ENCODE peak calls at places on chromosome 4, in six cellular contexts. One of them, this sample, is unnamed.

GRCh38 chr4:1421650-1422049 is 15.4 kb upstream of the NKX1-1 start:
- DNase-seq in NB4: no peak
- DNase-seq in uterus: no peak
- DNase-seq in pancreas: no peak
- DNase-seq in mammary epithelial cell: no peak
- DNase-seq in kidney: no peak
- DNase-seq in this sample: no peak

GRCh38 chr4:153117554-153117953 is 86.7 kb upstream of the TRIM2 start:
- DNase-seq in NB4: no peak
- DNase-seq in uterus: no peak
- DNase-seq in pancreas: no peak
- DNase-seq in mammary epithelial cell: no peak
- DNase-seq in kidney: no peak
- DNase-seq in this sample: no peak

GRCh38 chr4:6453688-6453990 is 18.8 kb downstream of the PPP2R2C start:
- DNase-seq in NB4: no peak
- DNase-seq in uterus: no peak
- DNase-seq in pancreas: no peak
- DNase-seq in mammary epithelial cell: no peak
- DNase-seq in kidney: no peak
- DNase-seq in this sample: no peak

GRCh38 chr4:1290165-1290977 is 680 bp downstream of the MAEA start:
- DNase-seq in NB4: peak
- DNase-seq in uterus: no peak
- DNase-seq in pancreas: peak
- DNase-seq in mammary epithelial cell: peak
- DNase-seq in kidney: peak
- DNase-seq in this sample: peak

GRCh38 chr4:102500371-102501175 is 586 bp upstream of the NFKB1 start:
- DNase-seq in NB4: peak
- DNase-seq in uterus: peak
- DNase-seq in pancreas: peak
- DNase-seq in mammary epithelial cell: peak
- DNase-seq in kidney: peak
- DNase-seq in this sample: peak

GRCh38 chr4:48187813-48188212 is 53.8 kb upstream of the TXK start:
- DNase-seq in NB4: no peak
- DNase-seq in uterus: no peak
- DNase-seq in pancreas: no peak
- DNase-seq in mammary epithelial cell: no peak
- DNase-seq in kidney: no peak
- DNase-seq in this sample: no peak

GRCh38 chr4:15778742-15779231 is 659 bp downstream of the CD38 start:
- DNase-seq in NB4: peak
- DNase-seq in uterus: peak
- DNase-seq in pancreas: peak
- DNase-seq in mammary epithelial cell: no peak
- DNase-seq in kidney: no peak
- DNase-seq in this sample: no peak

GRCh38 chr4:47741200-47741599 is 96.7 kb downstream of the CORIN start:
- DNase-seq in NB4: peak
- DNase-seq in uterus: no peak
- DNase-seq in pancreas: no peak
- DNase-seq in mammary epithelial cell: peak
- DNase-seq in kidney: no peak
- DNase-seq in this sample: peak

GRCh38 chr4:84503495-84504437 is 4.7 kb upstream of the NKX6-1 start:
- DNase-seq in NB4: peak
- DNase-seq in uterus: no peak
- DNase-seq in pancreas: no peak
- DNase-seq in mammary epithelial cell: peak
- DNase-seq in kidney: no peak
- DNase-seq in this sample: peak

DNA sequence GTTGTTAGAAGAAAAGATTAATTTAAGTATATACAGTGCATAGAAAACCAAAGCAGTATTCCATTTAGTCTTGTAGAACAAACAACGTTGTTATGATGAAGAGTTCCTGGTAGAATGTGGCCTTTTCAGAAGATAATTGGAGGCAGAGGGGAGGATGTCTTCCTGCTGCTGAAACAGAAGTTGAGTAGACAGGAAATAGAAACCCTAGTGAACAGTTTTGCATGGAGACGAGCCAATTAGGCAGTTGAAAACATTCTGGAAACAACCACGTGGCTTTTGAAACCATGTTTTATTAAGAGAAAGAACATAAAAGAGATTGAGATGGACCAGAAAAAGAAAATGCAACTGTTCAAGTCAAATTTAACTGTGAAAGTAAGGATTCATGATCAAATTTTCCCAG is 325.2 kb downstream of the CAMK2D start:
- DNase-seq in NB4: peak
- DNase-seq in uterus: no peak
- DNase-seq in pancreas: no peak
- DNase-seq in mammary epithelial cell: peak
- DNase-seq in kidney: no peak
- DNase-seq in this sample: peak
- H3K4me3 ChIP-seq in NB4: no peak
- H3K4me3 ChIP-seq in uterus: no peak
- H3K4me3 ChIP-seq in pancreas: no peak
- H3K4me3 ChIP-seq in mammary epithelial cell: no peak
- H3K4me3 ChIP-seq in kidney: no peak
- H3K4me3 ChIP-seq in this sample: no peak

DNA sequence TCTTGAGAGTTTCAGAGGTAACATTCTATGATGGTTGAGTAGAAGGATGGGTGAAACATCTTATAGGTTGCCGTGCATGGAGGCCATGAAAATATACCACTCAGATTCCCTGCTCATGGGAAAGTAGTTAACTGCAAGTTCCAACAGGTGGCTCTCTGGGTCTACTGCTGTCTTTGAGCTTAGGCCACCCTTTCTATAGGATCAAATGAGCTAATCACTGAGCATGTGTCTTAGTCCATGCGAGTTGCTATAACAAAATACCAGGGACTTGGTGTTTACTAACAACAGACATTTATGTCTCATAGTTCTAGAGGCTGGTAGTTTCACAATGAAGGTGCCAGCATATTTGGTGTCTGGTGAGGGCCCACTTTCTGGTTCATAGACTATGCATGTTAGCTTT is 144.8 kb upstream of the UNC5C start:
- DNase-seq in NB4: peak
- DNase-seq in uterus: no peak
- DNase-seq in pancreas: no peak
- DNase-seq in mammary epithelial cell: peak
- DNase-seq in kidney: no peak
- DNase-seq in this sample: no peak
- TF ChIP-seq CTCF in NB4: no peak
- TF ChIP-seq CTCF in uterus: no peak
- TF ChIP-seq CTCF in pancreas: no peak
- TF ChIP-seq CTCF in mammary epithelial cell: peak
- TF ChIP-seq CTCF in kidney: no peak
- TF ChIP-seq CTCF in this sample: no peak

DNA sequence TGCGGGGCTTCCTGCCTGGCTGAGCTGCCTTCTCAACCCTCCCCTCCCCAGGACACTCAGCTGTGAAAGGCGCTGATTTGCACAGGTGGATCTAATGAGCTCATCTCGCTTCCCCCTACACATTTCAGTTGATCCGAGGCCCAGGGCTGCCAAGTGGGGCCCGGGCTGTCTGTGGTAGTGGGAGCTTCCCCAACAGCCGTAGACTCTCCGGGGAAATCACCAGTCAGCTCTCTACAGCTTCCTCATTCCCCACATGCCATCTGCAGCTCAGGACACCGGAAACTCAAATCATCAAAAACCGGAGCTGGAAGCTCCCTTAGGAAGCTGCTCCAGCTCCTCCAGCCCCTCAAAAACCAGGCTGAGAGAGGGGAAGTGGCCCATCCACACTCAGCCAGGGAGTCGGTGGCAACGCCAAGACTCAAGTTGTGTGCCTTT is 56.2 kb downstream of the SMIM20 start:
- DNase-seq in NB4: peak
- DNase-seq in uterus: no peak
- DNase-seq in pancreas: no peak
- DNase-seq in mammary epithelial cell: no peak
- DNase-seq in kidney: no peak
- DNase-seq in this sample: no peak
- H3K4me3 ChIP-seq in NB4: no peak
- H3K4me3 ChIP-seq in uterus: no peak
- H3K4me3 ChIP-seq in pancreas: no peak
- H3K4me3 ChIP-seq in mammary epithelial cell: no peak
- H3K4me3 ChIP-seq in kidney: no peak
- H3K4me3 ChIP-seq in this sample: no peak

DNA sequence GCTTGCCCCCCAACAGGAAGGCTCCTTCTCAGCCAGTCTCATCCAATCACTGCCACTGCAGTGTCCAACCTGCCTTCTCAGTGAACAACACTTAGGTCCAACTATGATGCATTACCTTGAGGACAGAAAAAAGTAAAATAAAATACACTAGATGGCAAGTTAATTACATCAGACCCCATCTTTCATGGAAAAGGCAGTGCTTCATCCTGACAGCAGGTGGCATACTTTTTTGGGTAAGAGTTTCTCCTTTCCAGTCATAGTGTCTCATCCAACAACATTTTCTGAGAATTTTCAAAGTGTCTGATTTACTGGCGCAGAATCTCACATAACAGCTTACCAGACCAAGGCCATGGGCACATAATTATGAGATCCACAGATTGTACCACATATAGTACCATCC is 1742.8 kb downstream of the PCDH7 start:
- DNase-seq in NB4: peak
- DNase-seq in uterus: no peak
- DNase-seq in pancreas: no peak
- DNase-seq in mammary epithelial cell: no peak
- DNase-seq in kidney: no peak
- DNase-seq in this sample: peak
- TF ChIP-seq CTCF in NB4: peak
- TF ChIP-seq CTCF in uterus: no peak
- TF ChIP-seq CTCF in pancreas: no peak
- TF ChIP-seq CTCF in mammary epithelial cell: peak
- TF ChIP-seq CTCF in kidney: peak
- TF ChIP-seq CTCF in this sample: peak

GRCh38 chr4:122151982-122152698 is at the start of gene BLTP1:
- DNase-seq in NB4: peak
- DNase-seq in uterus: peak
- DNase-seq in pancreas: peak
- DNase-seq in mammary epithelial cell: peak
- DNase-seq in kidney: peak
- DNase-seq in this sample: peak

GRCh38 chr4:122156819-122157218 is 4.7 kb downstream of the BLTP1 start:
- DNase-seq in NB4: peak
- DNase-seq in uterus: no peak
- DNase-seq in pancreas: no peak
- DNase-seq in mammary epithelial cell: no peak
- DNase-seq in kidney: no peak
- DNase-seq in this sample: no peak

GRCh38 chr4:122146652-122147051 is 5.5 kb upstream of the BLTP1 start:
- DNase-seq in NB4: no peak
- DNase-seq in uterus: no peak
- DNase-seq in pancreas: no peak
- DNase-seq in mammary epithelial cell: no peak
- DNase-seq in kidney: no peak
- DNase-seq in this sample: no peak

GRCh38 chr4:122152699-122153328 is 683 bp downstream of the BLTP1 start:
- DNase-seq in NB4: peak
- DNase-seq in uterus: no peak
- DNase-seq in pancreas: peak
- DNase-seq in mammary epithelial cell: peak
- DNase-seq in kidney: peak
- DNase-seq in this sample: peak

GRCh38 chr4:122150896-122151295 is 1.2 kb upstream of the BLTP1 start:
- DNase-seq in NB4: peak
- DNase-seq in uterus: no peak
- DNase-seq in pancreas: no peak
- DNase-seq in mammary epithelial cell: no peak
- DNase-seq in kidney: no peak
- DNase-seq in this sample: no peak
- H3K4me3 ChIP-seq in NB4: no peak
- H3K4me3 ChIP-seq in uterus: peak
- H3K4me3 ChIP-seq in pancreas: no peak
- H3K4me3 ChIP-seq in mammary epithelial cell: no peak
- H3K4me3 ChIP-seq in kidney: no peak
- H3K4me3 ChIP-seq in this sample: no peak

DNA sequence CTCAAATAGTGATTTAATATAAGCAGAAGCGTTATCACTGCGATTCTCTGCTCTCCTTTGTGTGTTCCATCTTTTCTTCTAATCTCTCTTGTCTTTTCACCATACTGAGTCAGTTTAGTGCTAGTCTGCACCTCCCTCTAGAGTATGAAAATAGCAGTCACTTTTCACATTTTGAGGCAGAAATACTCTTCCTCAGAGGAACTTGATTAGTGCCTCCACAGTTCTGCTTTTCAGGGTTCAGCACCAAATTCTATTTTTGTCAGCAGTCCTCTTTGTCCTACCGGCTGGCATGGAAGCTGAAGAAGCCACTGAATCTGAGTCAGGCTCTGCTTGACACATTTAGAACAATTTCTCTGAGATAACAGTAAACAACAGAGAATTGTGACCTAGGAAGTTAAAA is 49.7 kb upstream of the ANKRD17 start:
- DNase-seq in NB4: peak
- DNase-seq in uterus: no peak
- DNase-seq in pancreas: no peak
- DNase-seq in mammary epithelial cell: peak
- DNase-seq in kidney: no peak
- DNase-seq in this sample: peak
- TF ChIP-seq CTCF in NB4: no peak
- TF ChIP-seq CTCF in uterus: no peak
- TF ChIP-seq CTCF in pancreas: no peak
- TF ChIP-seq CTCF in mammary epithelial cell: peak
- TF ChIP-seq CTCF in kidney: peak
- TF ChIP-seq CTCF in this sample: peak

DNA sequence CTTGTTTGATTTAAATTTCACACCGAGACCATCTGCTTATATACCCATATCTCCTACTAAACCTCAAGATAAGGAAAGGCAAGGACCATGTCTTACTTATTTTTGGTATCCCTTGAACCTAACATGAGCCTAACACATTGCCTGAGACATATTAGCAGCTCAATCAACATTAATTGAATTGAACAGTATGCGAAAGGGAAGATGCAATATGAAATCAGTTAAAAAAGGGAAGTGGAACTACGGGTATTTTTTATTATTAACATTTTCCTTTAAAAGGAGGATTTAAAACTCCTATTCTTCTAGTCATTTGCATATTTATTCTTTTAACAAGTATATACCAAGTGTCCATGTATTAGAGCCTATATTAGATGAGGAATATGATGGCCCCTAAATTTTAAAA is 197.0 kb downstream of the CAMK2D start:
- DNase-seq in NB4: peak
- DNase-seq in uterus: no peak
- DNase-seq in pancreas: no peak
- DNase-seq in mammary epithelial cell: no peak
- DNase-seq in kidney: no peak
- DNase-seq in this sample: no peak
- H3K4me3 ChIP-seq in NB4: no peak
- H3K4me3 ChIP-seq in uterus: no peak
- H3K4me3 ChIP-seq in pancreas: no peak
- H3K4me3 ChIP-seq in mammary epithelial cell: no peak
- H3K4me3 ChIP-seq in kidney: no peak
- H3K4me3 ChIP-seq in this sample: no peak

GRCh38 chr4:154551872-154552686 is 1.9 kb upstream of the PLRG1 start:
- DNase-seq in NB4: peak
- DNase-seq in uterus: peak
- DNase-seq in pancreas: peak
- DNase-seq in mammary epithelial cell: peak
- DNase-seq in kidney: peak
- DNase-seq in this sample: peak

GRCh38 chr4:154545689-154546088 is 4.5 kb downstream of the PLRG1 start:
- DNase-seq in NB4: no peak
- DNase-seq in uterus: no peak
- DNase-seq in pancreas: no peak
- DNase-seq in mammary epithelial cell: no peak
- DNase-seq in kidney: no peak
- DNase-seq in this sample: no peak

GRCh38 chr4:154549894-154550790 is at the start of gene PLRG1:
- DNase-seq in NB4: peak
- DNase-seq in uterus: peak
- DNase-seq in pancreas: peak
- DNase-seq in mammary epithelial cell: peak
- DNase-seq in kidney: peak
- DNase-seq in this sample: peak
- TF ChIP-seq CTCF in NB4: no peak
- TF ChIP-seq CTCF in uterus: peak
- TF ChIP-seq CTCF in pancreas: peak
- TF ChIP-seq CTCF in mammary epithelial cell: peak
- TF ChIP-seq CTCF in kidney: peak
- TF ChIP-seq CTCF in this sample: no peak

This sample was measured in foreskin fibroblast.